ENCODE peak calls at places on chromosomes 3 and 15, in eight cellular contexts. F is tibial artery, E is kidney, T is fibroblast of lung, O is heart left ventricle, K is GM06990, L is PC-9, B is body of pancreas. G is an unnamed sample.

GRCh38 chr3:187185759-187186158 is 11.5 kb upstream of the RTP1 start:
- DNase-seq in L (no peak), F (no peak), B (no peak), T (no peak), K (no peak), E (no peak), O (no peak), G (no peak)

GRCh38 chr3:54876694-54877093 is 51.2 kb downstream of the LRTM1 start:
- DNase-seq in K (no peak), O (no peak), B (no peak), L (peak; percentile 12), E (no peak), T (no peak), F (no peak), G (no peak)

GRCh38 chr3:13044496-13045244 is 28.6 kb downstream of the IQSEC1 start:
- DNase-seq in F (no peak), L (no peak), B (no peak), T (no peak), K (no peak), O (no peak), E (peak; percentile 60), G (no peak)

GRCh38 chr15:58459562-58459961 is 27.8 kb downstream of the LIPC start:
- DNase-seq in K (no peak), L (no peak), T (no peak), O (peak; percentile 76), B (no peak), E (peak; percentile 82), F (no peak), G (no peak)

GRCh38 chr3:100008081-100008698 is 106.1 kb downstream of the FILIP1L start:
- DNase-seq in F (no peak), B (no peak), K (no peak), T (no peak), E (no peak), L (no peak), O (no peak), G (no peak)

GRCh38 chr15:96542130-96542770 is 211.8 kb downstream of the NR2F2 start:
- DNase-seq in F (no peak), E (no peak), K (no peak), T (no peak), L (no peak), O (no peak), B (no peak), G (no peak)

GRCh38 chr3:128617557-128618397 is 32.8 kb downstream of the RPN1 start:
- DNase-seq in E (peak; percentile 99), T (peak; percentile 88), K (peak; percentile 96), O (peak; percentile 98), F (peak; percentile 97), B (peak; percentile 99), L (no peak), G (peak; percentile 95)

GRCh38 chr15:26222781-26223180 is 359.7 kb upstream of the ATP10A start:
- DNase-seq in B (no peak), T (no peak), F (no peak), O (no peak), E (no peak), K (no peak), L (no peak), G (no peak)

GRCh38 chr3:5138214-5138981 is 16.3 kb downstream of the ARL8B start:
- DNase-seq in F (no peak), T (peak; percentile 43), K (no peak), O (no peak), E (no peak), B (no peak), L (no peak), G (peak; percentile 77)

GRCh38 chr3:184656991-184657669 is 54.7 kb downstream of the MAGEF1 start:
- DNase-seq in E (no peak), F (no peak), K (peak; percentile 43), L (no peak), T (peak; percentile 97), B (no peak), O (no peak), G (peak; percentile 76)

GRCh38 chr3:150495149-150495548 is 51.1 kb downstream of the SERP1 start:
- DNase-seq in B (no peak), T (no peak), O (no peak), F (no peak), L (no peak), K (no peak), E (no peak), G (no peak)

GRCh38 chr3:15269091-15269989 is 63.0 kb downstream of the SH3BP5 start:
- DNase-seq in F (peak; percentile 89), L (peak; percentile 91), B (peak; percentile 51), K (peak; percentile 91), O (peak; percentile 92), E (peak; percentile 91), T (peak; percentile 97), G (peak; percentile 91)

GRCh38 chr15:68679961-68680371 is 101.2 kb downstream of the CORO2B start:
- DNase-seq in L (no peak), B (no peak), K (no peak), F (no peak), E (peak; percentile 38), T (no peak), O (no peak), G (no peak)

GRCh38 chr15:94056314-94056713 is 175.0 kb upstream of the MCTP2 start:
- DNase-seq in L (no peak), E (no peak), B (no peak), T (peak; percentile 85), O (no peak), K (no peak), F (no peak), G (peak; percentile 92)

GRCh38 chr3:114319453-114319852 is 25.6 kb downstream of the TIGIT start:
- DNase-seq in O (no peak), B (no peak), T (peak; percentile 86), F (no peak), K (no peak), L (peak; percentile 90), E (no peak), G (peak; percentile 85)

GRCh38 chr3:62109534-62109933 is 263.8 kb downstream of the FEZF2 start:
- DNase-seq in B (no peak), K (no peak), F (no peak), E (no peak), O (peak; percentile 67), L (peak; percentile 35), T (peak; percentile 96), G (peak; percentile 95)

DNA sequence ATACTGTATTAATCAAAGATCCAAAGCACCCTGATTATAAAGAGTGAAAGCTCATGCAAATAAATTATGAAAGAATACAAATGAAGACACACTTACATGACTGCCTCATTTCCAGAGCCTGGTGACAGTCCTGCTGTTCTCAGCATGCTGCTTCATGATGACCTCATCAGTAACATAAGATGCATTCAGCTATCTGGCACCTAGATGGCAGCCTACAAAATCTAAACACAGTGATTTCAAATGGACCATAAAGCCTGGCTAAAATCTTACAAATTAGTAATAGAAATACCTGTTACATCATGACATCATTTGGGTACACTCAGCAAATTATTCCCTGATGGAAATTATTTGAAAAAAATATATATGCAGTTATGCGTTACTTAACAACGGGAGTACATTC is 207.0 kb downstream of the EPHA3 start:
- DNase-seq in K (no peak), E (no peak), T (peak; percentile 58), B (no peak), L (no peak), O (no peak), F (no peak), G (no peak)
- TF ChIP-seq CTCF in K (no peak), E (no peak), T (no peak), B (no peak), L (peak; percentile 50), O (no peak), F (no peak), G (peak; percentile 13)

GRCh38 chr3:70702132-70702531 is 389.7 kb upstream of the MDFIC2 start:
- DNase-seq in T (peak; percentile 6), K (no peak), F (no peak), E (no peak), B (no peak), O (no peak), L (no peak), G (no peak)

DNA sequence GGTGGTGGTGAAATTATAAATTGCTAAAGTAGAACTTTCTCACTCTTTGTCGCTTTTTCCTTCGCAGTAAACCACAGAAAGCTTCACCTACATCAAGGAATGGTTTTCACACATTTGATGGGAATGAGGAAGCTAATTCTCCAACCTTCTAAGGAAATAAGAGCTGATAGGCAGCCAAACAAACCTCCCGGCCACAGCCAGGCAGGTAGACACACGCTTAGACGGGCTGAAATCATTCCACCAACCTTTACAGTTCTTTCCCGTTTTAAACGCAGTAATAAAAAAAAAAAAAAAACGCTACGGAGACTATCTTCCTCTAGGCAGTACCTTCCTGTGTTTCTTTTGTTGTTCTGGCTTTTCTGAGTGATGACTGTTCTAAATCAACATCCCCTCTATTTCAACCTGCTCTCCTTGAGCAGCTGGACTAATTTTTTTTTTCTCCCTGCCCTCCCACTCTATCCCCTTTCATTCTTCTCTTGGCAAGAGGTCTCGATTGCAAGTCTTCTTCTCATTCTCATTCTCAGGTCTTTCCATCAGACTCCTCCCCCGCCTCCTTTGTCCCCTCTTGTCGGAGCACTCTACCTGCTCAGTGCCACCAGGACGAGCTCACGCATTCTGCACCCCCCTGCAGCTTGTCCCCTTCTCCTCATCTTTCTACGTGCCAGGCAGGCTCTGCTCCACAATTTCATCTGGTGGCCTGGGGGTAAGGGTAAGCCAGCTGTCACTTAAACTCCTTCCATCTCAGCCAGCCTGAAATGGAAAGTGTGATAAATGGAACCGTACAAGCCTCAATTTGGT is 391.1 kb upstream of the MDFIC2 start:
- DNase-seq in T (no peak), K (no peak), F (no peak), E (no peak), O (no peak), L (no peak), B (no peak), G (no peak)
- H3K4me3 ChIP-seq in T (no peak overlapping the region), K (no peak overlapping the region), F (no peak overlapping the region), E (no peak overlapping the region), O (no peak overlapping the region), L (no peak overlapping the region), B (no peak overlapping the region), G (no peak overlapping the region)

GRCh38 chr3:160950954-160951353 is 154.2 kb downstream of the B3GALNT1 start:
- DNase-seq in E (no peak), T (no peak), F (no peak), B (no peak), O (no peak), K (no peak), L (no peak), G (no peak)

GRCh38 chr3:160951677-160952487 is 153.3 kb downstream of the B3GALNT1 start:
- DNase-seq in L (no peak), T (no peak), K (no peak), O (no peak), E (no peak), F (no peak), B (no peak), G (no peak)

GRCh38 chr3:160953681-160954080 is 151.5 kb downstream of the B3GALNT1 start:
- DNase-seq in O (no peak), B (no peak), T (peak; percentile 39), E (no peak), K (no peak), F (no peak), L (no peak), G (no peak)

DNA sequence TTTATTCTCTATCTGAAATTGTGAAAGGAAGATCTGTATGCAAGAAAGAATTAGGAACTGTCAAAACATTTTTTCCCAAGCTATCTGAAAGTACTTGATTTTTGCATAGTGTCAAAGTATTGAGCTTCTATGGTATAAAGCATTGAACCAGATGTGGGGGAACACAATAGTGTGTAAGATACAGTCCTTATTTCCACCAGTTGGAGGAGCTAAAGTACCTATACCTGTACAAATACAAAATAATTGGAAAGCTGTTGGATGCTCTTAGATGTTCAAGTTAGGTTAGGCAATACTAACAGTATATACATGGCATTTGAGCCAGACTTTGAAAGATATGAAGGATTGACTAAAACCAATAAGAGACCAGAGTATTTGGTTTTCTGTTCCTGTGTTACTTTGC is 148.4 kb downstream of the B3GALNT1 start:
- DNase-seq in K (peak; percentile 6), B (no peak), F (no peak), L (no peak), O (no peak), T (peak; percentile 23), E (no peak), G (peak; percentile 31)
- TF ChIP-seq CTCF in K (peak; percentile 44), B (no peak), F (no peak), L (peak; percentile 67), O (no peak), T (no peak), E (peak; percentile 19), G (peak; percentile 49)

GRCh38 chr3:136860541-136860940 is 1.5 kb upstream of the NCK1 start:
- DNase-seq in B (no peak), F (no peak), K (no peak), O (no peak), L (peak; percentile 40), E (no peak), T (peak; percentile 29), G (peak; percentile 37)
- H3K4me3 ChIP-seq in B (no peak overlapping the region), F (no peak overlapping the region), K (peak overlapping the region; percentile 71), O (no peak overlapping the region), L (peak overlapping the region; percentile 86), E (peak overlapping the region; percentile 73), T (no peak overlapping the region), G (peak overlapping the region; percentile 90)